ENCODE peak calls at places on chromosomes 7 and 10, in six cellular contexts. U, E, H, B, D and J are unnamed samples.

GRCh38 chr10:89275383-89275782 is 23.8 kb upstream of the LIPA start:
- DNase-seq in H (no peak), E (no peak), D (no peak), B (no peak), U (no peak), J (no peak)

GRCh38 chr7:121604627-121605296 is 208.7 kb upstream of the FAM3C start:
- DNase-seq in B (no peak), H (no peak), U (no peak), D (no peak), E (no peak), J (no peak)

GRCh38 chr7:103958284-103958818 is 31.1 kb downstream of the RELN start:
- DNase-seq in U (no peak), B (no peak), D (no peak), H (no peak), E (no peak), J (no peak)

GRCh38 chr7:14936530-14936929 is 34.0 kb upstream of the DGKB start:
- DNase-seq in D (no peak), B (no peak), U (peak; percentile 39), H (no peak), E (peak; percentile 46), J (no peak)

GRCh38 chr7:106823631-106824030 is 41.5 kb upstream of the PIK3CG start:
- DNase-seq in E (no peak), D (no peak), B (no peak), U (no peak), H (no peak), J (no peak)

GRCh38 chr7:2728309-2729042 is 40.5 kb downstream of the AMZ1 start:
- DNase-seq in H (no peak), D (no peak), U (no peak), E (no peak), B (no peak), J (peak; percentile 16)

GRCh38 chr7:2939193-2939885 is 95.2 kb upstream of the GNA12 start:
- DNase-seq in U (no peak), E (peak; percentile 25), D (no peak), H (no peak), B (no peak), J (no peak)

GRCh38 chr7:132276986-132277716 is 299.1 kb downstream of the PLXNA4 start:
- DNase-seq in B (no peak), E (peak; percentile 67), D (no peak), U (peak; percentile 60), H (no peak), J (no peak)

GRCh38 chr7:140631602-140632001 is 9.0 kb downstream of the DENND2A start:
- DNase-seq in B (no peak), D (no peak), E (no peak), U (peak; percentile 43), H (no peak), J (no peak)

GRCh38 chr10:103543617-103544525 is 50.4 kb downstream of the NEURL1 start:
- DNase-seq in E (no peak), D (no peak), B (peak; percentile 15), H (peak; percentile 26), U (no peak), J (no peak)

GRCh38 chr10:132036153-132036886 is 29.4 kb upstream of the JAKMIP3 start:
- DNase-seq in D (no peak), B (no peak), E (peak; percentile 24), U (peak; percentile 63), H (peak; percentile 85), J (no peak)

GRCh38 chr10:22849077-22849810 is 78.6 kb upstream of the ARMC3 start:
- DNase-seq in D (no peak), B (no peak), U (peak; percentile 74), E (peak; percentile 50), H (no peak), J (no peak)

GRCh38 chr7:95432606-95433005 is 2.2 kb downstream of the PON2 start:
- DNase-seq in D (no peak), H (no peak), B (no peak), E (no peak), U (no peak), J (no peak)

GRCh38 chr7:99177165-99177564 is 30.8 kb downstream of the KPNA7 start:
- DNase-seq in H (no peak), D (no peak), E (no peak), B (no peak), U (no peak), J (no peak)

GRCh38 chr10:15457382-15457781 is 86.3 kb upstream of the FAM171A1 start:
- DNase-seq in U (no peak), E (no peak), H (no peak), B (no peak), D (no peak), J (no peak)

GRCh38 chr7:95246935-95247370 is 77.4 kb downstream of the PON1 start:
- DNase-seq in U (peak; percentile 77), E (peak; percentile 8), H (peak; percentile 55), B (peak; percentile 17), D (peak; percentile 80), J (no peak)

GRCh38 chr7:84088669-84089278 is 105.8 kb downstream of the SEMA3A start:
- DNase-seq in E (no peak), B (no peak), H (no peak), D (no peak), U (no peak), J (peak; percentile 68)

GRCh38 chr10:115665549-115665948 is 572.4 kb downstream of the ATRNL1 start:
- DNase-seq in D (no peak), U (no peak), E (no peak), B (no peak), H (no peak), J (no peak)

GRCh38 chr10:90642136-90642535 is 215.7 kb downstream of the HTR7 start:
- DNase-seq in D (no peak), B (no peak), H (no peak), E (no peak), U (no peak), J (no peak)

GRCh38 chr7:143396182-143396581 is 12.5 kb downstream of the EPHA1 start:
- DNase-seq in D (no peak), E (no peak), B (no peak), U (no peak), H (no peak), J (no peak)

GRCh38 chr10:94677691-94678090 is 5.8 kb upstream of the CYP2C18 start:
- DNase-seq in H (no peak), B (no peak), U (no peak), D (no peak), E (no peak), J (no peak)